ENCODE peak calls at places on chromosome 17, in five cellular contexts. One of them, this sample, is unnamed.

GRCh38 chr17:74545456-74546230 is at the start of gene CD300C:
- DNase-seq in neuronal stem cell: no peak
- DNase-seq in H1: no peak
- DNase-seq in mesenchymal stem cell: no peak
- DNase-seq in IMR-90: no peak
- DNase-seq in this sample: peak; percentile 13

GRCh38 chr17:67624886-67625656 is 92.7 kb upstream of the NOL11 start:
- DNase-seq in neuronal stem cell: no peak
- DNase-seq in IMR-90: no peak
- DNase-seq in H1: no peak
- DNase-seq in mesenchymal stem cell: no peak
- DNase-seq in this sample: no peak

GRCh38 chr17:1120596-1121441 is 59.0 kb downstream of the ABR start:
- DNase-seq in neuronal stem cell: no peak
- DNase-seq in IMR-90: no peak
- DNase-seq in mesenchymal stem cell: no peak
- DNase-seq in H1: no peak
- DNase-seq in this sample: no peak

GRCh38 chr17:78335176-78335575 is 24.7 kb downstream of the SOCS3 start:
- DNase-seq in H1: no peak
- DNase-seq in mesenchymal stem cell: no peak
- DNase-seq in IMR-90: no peak
- DNase-seq in neuronal stem cell: no peak
- DNase-seq in this sample: no peak

GRCh38 chr17:81833160-81833920 is at the start of gene MCRIP1:
- DNase-seq in IMR-90: peak; percentile 91
- DNase-seq in H1: peak; percentile 95
- DNase-seq in neuronal stem cell: peak; percentile 92
- DNase-seq in mesenchymal stem cell: peak; percentile 93
- DNase-seq in this sample: peak; percentile 95

GRCh38 chr17:57407287-57408063 is 151.2 kb downstream of the MSI2 start:
- DNase-seq in IMR-90: no peak
- DNase-seq in neuronal stem cell: no peak
- DNase-seq in H1: no peak
- DNase-seq in mesenchymal stem cell: peak; percentile 50
- DNase-seq in this sample: no peak

GRCh38 chr17:75496005-75496404 is 19.3 kb downstream of the CASKIN2 start:
- DNase-seq in mesenchymal stem cell: no peak
- DNase-seq in neuronal stem cell: no peak
- DNase-seq in IMR-90: no peak
- DNase-seq in H1: no peak
- DNase-seq in this sample: no peak

GRCh38 chr17:72569193-72569946 is 448.6 kb downstream of the SOX9 start:
- DNase-seq in IMR-90: no peak
- DNase-seq in mesenchymal stem cell: no peak
- DNase-seq in H1: no peak
- DNase-seq in neuronal stem cell: no peak
- DNase-seq in this sample: no peak

GRCh38 chr17:65941500-65941899 is 250.4 kb downstream of the CEP112 start:
- DNase-seq in H1: no peak
- DNase-seq in mesenchymal stem cell: peak; percentile 1
- DNase-seq in IMR-90: no peak
- DNase-seq in neuronal stem cell: no peak
- DNase-seq in this sample: peak; percentile 78

GRCh38 chr17:77619851-77620250 is 338.7 kb upstream of the TNRC6C start:
- DNase-seq in IMR-90: peak; percentile 86
- DNase-seq in H1: no peak
- DNase-seq in mesenchymal stem cell: peak; percentile 65
- DNase-seq in neuronal stem cell: no peak
- DNase-seq in this sample: no peak

GRCh38 chr17:80499961-80500665 is 23.7 kb upstream of the NPTX1 start:
- DNase-seq in H1: no peak
- DNase-seq in mesenchymal stem cell: no peak
- DNase-seq in IMR-90: no peak
- DNase-seq in neuronal stem cell: no peak
- DNase-seq in this sample: no peak

GRCh38 chr17:9434502-9435113 is 141.0 kb downstream of the STX8 start:
- DNase-seq in IMR-90: no peak
- DNase-seq in neuronal stem cell: no peak
- DNase-seq in H1: no peak
- DNase-seq in mesenchymal stem cell: no peak
- DNase-seq in this sample: no peak

GRCh38 chr17:30226878-30227277 is 8.6 kb downstream of the SLC6A4 start:
- DNase-seq in neuronal stem cell: no peak
- DNase-seq in H1: no peak
- DNase-seq in IMR-90: no peak
- DNase-seq in mesenchymal stem cell: no peak
- DNase-seq in this sample: peak; percentile 97

GRCh38 chr17:13538841-13539411 is 62.8 kb downstream of the HS3ST3A1 start:
- DNase-seq in IMR-90: no peak
- DNase-seq in neuronal stem cell: no peak
- DNase-seq in mesenchymal stem cell: no peak
- DNase-seq in H1: no peak
- DNase-seq in this sample: peak; percentile 64

GRCh38 chr17:9598661-9599060 is 22.2 kb downstream of the CFAP52 start:
- DNase-seq in IMR-90: no peak
- DNase-seq in H1: no peak
- DNase-seq in neuronal stem cell: no peak
- DNase-seq in mesenchymal stem cell: no peak
- DNase-seq in this sample: peak; percentile 38

GRCh38 chr17:17921192-17922082 is 50.8 kb downstream of the TOM1L2 start:
- DNase-seq in mesenchymal stem cell: peak; percentile 81
- DNase-seq in IMR-90: peak; percentile 90
- DNase-seq in H1: peak; percentile 62
- DNase-seq in neuronal stem cell: peak; percentile 86
- DNase-seq in this sample: no peak

GRCh38 chr17:1058423-1059130 is 61.6 kb downstream of the TIMM22 start:
- DNase-seq in mesenchymal stem cell: peak; percentile 39
- DNase-seq in neuronal stem cell: no peak
- DNase-seq in IMR-90: peak; percentile 35
- DNase-seq in H1: peak; percentile 94
- DNase-seq in this sample: peak; percentile 70

GRCh38 chr17:82217530-82218204 is 5.0 kb upstream of the CCDC57 start:
- DNase-seq in mesenchymal stem cell: peak; percentile 94
- DNase-seq in H1: no peak
- DNase-seq in IMR-90: peak; percentile 90
- DNase-seq in neuronal stem cell: no peak
- DNase-seq in this sample: peak; percentile 85

GRCh38 chr17:47276868-47277267 is 23.2 kb downstream of the ITGB3 start:
- DNase-seq in IMR-90: peak; percentile 73
- DNase-seq in neuronal stem cell: no peak
- DNase-seq in H1: no peak
- DNase-seq in mesenchymal stem cell: peak; percentile 78
- DNase-seq in this sample: peak; percentile 52

GRCh38 chr17:8016632-8017424 is 14.4 kb downstream of the GUCY2D start:
- DNase-seq in IMR-90: no peak
- DNase-seq in mesenchymal stem cell: peak; percentile 36
- DNase-seq in neuronal stem cell: peak; percentile 58
- DNase-seq in H1: peak; percentile 91
- DNase-seq in this sample: peak; percentile 68

GRCh38 chr17:17990282-17990681 is 17.6 kb downstream of the DRC3 start:
- DNase-seq in mesenchymal stem cell: no peak
- DNase-seq in H1: no peak
- DNase-seq in neuronal stem cell: no peak
- DNase-seq in IMR-90: no peak
- DNase-seq in this sample: peak; percentile 66

GRCh38 chr17:36859003-36859300 is 78.3 kb upstream of the LHX1 start:
- DNase-seq in H1: no peak
- DNase-seq in IMR-90: no peak
- DNase-seq in mesenchymal stem cell: no peak
- DNase-seq in neuronal stem cell: no peak
- DNase-seq in this sample: no peak

GRCh38 chr17:36859701-36860100 is 77.6 kb upstream of the LHX1 start:
- DNase-seq in neuronal stem cell: no peak
- DNase-seq in H1: no peak
- DNase-seq in mesenchymal stem cell: no peak
- DNase-seq in IMR-90: no peak
- DNase-seq in this sample: no peak

GRCh38 chr17:36857698-36858097 is 79.6 kb upstream of the LHX1 start:
- DNase-seq in H1: no peak
- DNase-seq in mesenchymal stem cell: no peak
- DNase-seq in neuronal stem cell: no peak
- DNase-seq in IMR-90: no peak
- DNase-seq in this sample: no peak

GRCh38 chr17:36856921-36857381 is 80.3 kb upstream of the LHX1 start:
- DNase-seq in neuronal stem cell: no peak
- DNase-seq in H1: no peak
- DNase-seq in IMR-90: no peak
- DNase-seq in mesenchymal stem cell: no peak
- DNase-seq in this sample: no peak

GRCh38 chr17:36858119-36859002 is 78.9 kb upstream of the LHX1 start:
- DNase-seq in mesenchymal stem cell: no peak
- DNase-seq in neuronal stem cell: no peak
- DNase-seq in IMR-90: no peak
- DNase-seq in H1: no peak
- DNase-seq in this sample: peak; percentile 93
- H2BK5ac ChIP-seq in mesenchymal stem cell: no peak overlapping the region
- H2BK5ac ChIP-seq in neuronal stem cell: no peak overlapping the region
- H2BK5ac ChIP-seq in IMR-90: no peak overlapping the region
- H2BK5ac ChIP-seq in H1: no peak overlapping the region
- H2BK5ac ChIP-seq in this sample: no peak overlapping the region

GRCh38 chr17:62824290-62825135 is 16.4 kb upstream of the MARCHF10 start:
- DNase-seq in neuronal stem cell: peak; percentile 61
- DNase-seq in IMR-90: peak; percentile 95
- DNase-seq in H1: no peak
- DNase-seq in mesenchymal stem cell: peak; percentile 93
- DNase-seq in this sample: peak; percentile 88
- H2AFZ ChIP-seq in neuronal stem cell: peak overlapping the region; percentile 76
- H2AFZ ChIP-seq in IMR-90: peak overlapping the region; percentile 77
- H2AFZ ChIP-seq in H1: no peak overlapping the region
- H2AFZ ChIP-seq in mesenchymal stem cell: no peak overlapping the region
- H2AFZ ChIP-seq in this sample: no peak overlapping the region

DNA sequence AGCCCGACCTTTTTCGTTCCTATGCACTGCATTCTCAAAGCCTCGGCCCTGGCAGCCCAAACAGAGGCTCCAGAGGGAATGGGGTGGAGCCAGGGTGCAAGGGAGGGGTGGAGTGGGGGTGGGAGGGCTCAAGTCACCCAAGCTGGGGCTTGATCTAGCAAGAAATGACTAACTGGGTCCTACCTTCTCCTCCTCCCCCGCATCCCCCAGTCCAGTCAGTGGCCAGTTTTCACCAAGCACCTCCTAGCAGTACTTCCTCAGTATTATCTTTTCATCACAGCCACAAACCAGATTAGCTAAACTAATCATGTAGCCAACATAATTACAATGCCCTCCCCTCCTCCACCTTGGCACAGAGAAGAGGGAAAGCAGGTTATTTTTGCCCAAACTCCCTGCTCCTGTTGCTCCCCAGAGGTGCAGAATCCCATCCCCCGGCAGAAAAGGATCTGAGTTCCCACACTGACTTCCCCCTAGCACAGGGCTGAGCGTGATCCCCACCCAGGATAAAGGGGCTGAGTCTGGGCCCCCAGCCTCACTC is 2.2 kb downstream of the JUP start:
- DNase-seq in H1: no peak
- DNase-seq in mesenchymal stem cell: peak; percentile 60
- DNase-seq in IMR-90: peak; percentile 71
- DNase-seq in neuronal stem cell: no peak
- DNase-seq in this sample: peak; percentile 38
- H2BK5ac ChIP-seq in H1: peak overlapping the region; percentile 76
- H2BK5ac ChIP-seq in mesenchymal stem cell: peak overlapping the region; percentile 90
- H2BK5ac ChIP-seq in IMR-90: no peak overlapping the region
- H2BK5ac ChIP-seq in neuronal stem cell: peak overlapping the region; percentile 72
- H2BK5ac ChIP-seq in this sample: peak overlapping the region; percentile 85

GRCh38 chr17:40067710-40068109 is 4.9 kb downstream of the THRA start:
- DNase-seq in IMR-90: no peak
- DNase-seq in neuronal stem cell: no peak
- DNase-seq in H1: no peak
- DNase-seq in mesenchymal stem cell: no peak
- DNase-seq in this sample: no peak
- H2AFZ ChIP-seq in IMR-90: no peak overlapping the region
- H2AFZ ChIP-seq in neuronal stem cell: no peak overlapping the region
- H2AFZ ChIP-seq in H1: no peak overlapping the region
- H2AFZ ChIP-seq in mesenchymal stem cell: no peak overlapping the region
- H2AFZ ChIP-seq in this sample: no peak overlapping the region

GRCh38 chr17:59423903-59424302 is 92.4 kb downstream of the YPEL2 start:
- DNase-seq in neuronal stem cell: no peak
- DNase-seq in IMR-90: no peak
- DNase-seq in H1: no peak
- DNase-seq in mesenchymal stem cell: no peak
- DNase-seq in this sample: peak; percentile 21
- H2BK5ac ChIP-seq in neuronal stem cell: no peak overlapping the region
- H2BK5ac ChIP-seq in IMR-90: no peak overlapping the region
- H2BK5ac ChIP-seq in H1: no peak overlapping the region
- H2BK5ac ChIP-seq in mesenchymal stem cell: no peak overlapping the region
- H2BK5ac ChIP-seq in this sample: peak overlapping the region; percentile 11